ENCODE peak calls at places on chromosomes 3 and 15, in four cellular contexts. W is keratinocyte, V is NCI-H226, J is SK-MEL-5. O is an unnamed sample.

GRCh38 chr3:117734431-117734830 is 1024.9 kb downstream of the TUSC7 start:
- DNase-seq in W (no peak), J (no peak), V (no peak), O (no peak)

GRCh38 chr3:8869613-8870012 is 93.7 kb downstream of the RAD18 start:
- DNase-seq in J (no peak), W (peak; percentile 85), V (peak; percentile 99), O (no peak)

GRCh38 chr15:89179966-89180875 is 41.2 kb downstream of the RLBP1 start:
- DNase-seq in V (no peak), J (no peak), W (no peak), O (no peak)

GRCh38 chr3:125125822-125126245 is 70.0 kb upstream of the HEG1 start:
- DNase-seq in V (peak; percentile 100), W (no peak), J (no peak), O (no peak)

GRCh38 chr3:101414121-101414520 is 93.7 kb upstream of the IMPG2 start:
- DNase-seq in J (no peak), V (no peak), W (no peak), O (no peak)

GRCh38 chr15:77416954-77417353 is 3.0 kb downstream of the PEAK1 start:
- DNase-seq in W (no peak), J (no peak), V (no peak), O (no peak)

GRCh38 chr3:50316657-50317242 is 5.8 kb downstream of the HYAL2 start:
- DNase-seq in V (peak; percentile 85), W (peak; percentile 95), J (no peak), O (peak; percentile 42)

GRCh38 chr15:73951044-73951561 is 24.8 kb downstream of the LOXL1 start:
- DNase-seq in J (peak; percentile 95), W (no peak), V (peak; percentile 93), O (peak; percentile 71)

GRCh38 chr15:80309769-80310384 is 57.9 kb upstream of the CTXND1 start:
- DNase-seq in V (no peak), W (no peak), J (peak; percentile 72), O (peak; percentile 4)

GRCh38 chr3:127953092-127953491 is 38.1 kb downstream of the KBTBD12 start:
- DNase-seq in V (no peak), J (no peak), W (no peak), O (no peak)

GRCh38 chr3:106428565-106428994 is 559.8 kb upstream of the CBLB start:
- DNase-seq in W (peak; percentile 58), J (peak; percentile 39), V (peak; percentile 93), O (no peak)

GRCh38 chr15:96130734-96131133 is 199.8 kb upstream of the NR2F2 start:
- DNase-seq in V (no peak), W (no peak), J (no peak), O (no peak)

GRCh38 chr3:39134305-39134704 is 19.1 kb downstream of the CSRNP1 start:
- DNase-seq in V (no peak), W (no peak), J (no peak), O (no peak)

GRCh38 chr3:28835751-28836150 is 445.1 kb upstream of the RBMS3 start:
- DNase-seq in V (no peak), W (no peak), J (no peak), O (no peak)

GRCh38 chr15:38624248-38625214 is 59.9 kb upstream of the RASGRP1 start:
- DNase-seq in V (no peak), W (no peak), J (no peak), O (no peak)

GRCh38 chr3:187813198-187813597 is 67.9 kb upstream of the BCL6 start:
- DNase-seq in J (no peak), W (no peak), V (no peak), O (no peak)

GRCh38 chr3:44468572-44469520 is 8.6 kb downstream of the ZNF445 start:
- DNase-seq in J (no peak), W (no peak), V (peak; percentile 44), O (no peak)

GRCh38 chr3:9732080-9732752 is 681 bp downstream of the BRPF1 start:
- DNase-seq in V (no peak), W (no peak), J (no peak), O (peak; percentile 19)

GRCh38 chr3:94106268-94106667 is 43.4 kb downstream of the NSUN3 start:
- DNase-seq in V (no peak), W (no peak), J (no peak), O (no peak)

GRCh38 chr15:52392008-52392687 is 96.5 kb upstream of the MYO5C start:
- DNase-seq in J (peak; percentile 83), W (peak; percentile 46), V (peak; percentile 80), O (no peak)

GRCh38 chr3:32175607-32176197 is 62.8 kb upstream of the CMTM8 start:
- DNase-seq in V (peak; percentile 7), W (peak; percentile 19), J (peak; percentile 84), O (peak; percentile 82)

GRCh38 chr3:184380210-184380626 is 364 bp downstream of the CHRD start:
- DNase-seq in V (no peak), W (no peak), J (peak; percentile 34), O (no peak)

GRCh38 chr3:107598926-107599754 is 76.4 kb downstream of the BBX start:
- DNase-seq in W (no peak), V (no peak), J (peak; percentile 43), O (peak; percentile 68)

GRCh38 chr15:90885432-90886290 is 1.4 kb downstream of the FES start:
- DNase-seq in V (no peak), W (no peak), J (peak; percentile 68), O (peak; percentile 80)

GRCh38 chr3:130811552-130811951 is 64.9 kb upstream of the PIK3R4 start:
- DNase-seq in V (no peak), J (no peak), W (no peak), O (no peak)